ENCODE peak calls at places on chromosomes 7 and 10, in ten cellular contexts. B is neural progenitor cell, I is fibroblast of lung, G is hepatocyte, S is A673, Y is astrocyte, U is PC-3, N is HepG2, E is GM23248, T is mammary epithelial cell. A is an unnamed sample.

GRCh38 chr7:12529971-12530710 is 40.4 kb upstream of the SCIN start:
- DNase-seq in B (no peak), I (no peak), G (no peak), S (no peak), Y (no peak), U (no peak), N (no peak), E (no peak), T (no peak), A (no peak)

GRCh38 chr7:43872401-43873165 is 3.3 kb upstream of the MRPS24 start:
- DNase-seq in B (no peak), I (peak), G (peak), S (no peak), Y (peak), U (peak), N (no peak), E (peak), T (peak), A (peak)

GRCh38 chr7:114760477-114760876 is 161.4 kb upstream of the MDFIC start:
- DNase-seq in B (no peak), I (no peak), G (no peak), S (no peak), Y (no peak), U (peak), N (no peak), E (peak), T (no peak), A (no peak)

GRCh38 chr10:26855186-26855585 is 5.6 kb downstream of the ABI1 start:
- DNase-seq in B (no peak), I (peak), G (no peak), S (peak), Y (peak), U (peak), N (no peak), E (peak), T (peak), A (no peak)

GRCh38 chr10:30415613-30416012 is 18.4 kb upstream of the MAP3K8 start:
- DNase-seq in B (no peak), I (no peak), G (no peak), S (no peak), Y (no peak), U (no peak), N (no peak), E (no peak), T (no peak), A (no peak)

GRCh38 chr7:54813398-54813797 is 54.4 kb upstream of the SEC61G start:
- DNase-seq in B (no peak), I (peak), G (no peak), S (no peak), Y (peak), U (no peak), N (no peak), E (no peak), T (peak), A (no peak)

GRCh38 chr7:150515752-150516151 is 1.1 kb downstream of the GIMAP7 start:
- DNase-seq in B (no peak), I (no peak), G (no peak), S (no peak), Y (no peak), U (no peak), N (no peak), E (no peak), T (no peak), A (no peak)

GRCh38 chr7:104264281-104264680 is 56.5 kb upstream of the ORC5 start:
- DNase-seq in B (no peak), I (peak), G (no peak), S (no peak), Y (peak), U (peak), N (no peak), E (peak), T (peak), A (no peak)

GRCh38 chr10:7913122-7913872 is 95.0 kb downstream of the TAF3 start:
- DNase-seq in B (no peak), I (no peak), G (no peak), S (no peak), Y (no peak), U (no peak), N (no peak), E (no peak), T (no peak), A (no peak)

GRCh38 chr7:28068811-28069216 is 111.8 kb downstream of the JAZF1 start:
- DNase-seq in B (no peak), I (no peak), G (no peak), S (no peak), Y (no peak), U (peak), N (no peak), E (peak), T (peak), A (no peak)

GRCh38 chr7:1431644-1432380 is 27.5 kb downstream of the MICALL2 start:
- DNase-seq in B (no peak), I (no peak), G (no peak), S (no peak), Y (no peak), U (peak), N (no peak), E (no peak), T (no peak), A (no peak)

GRCh38 chr7:80218723-80219122 is 84.1 kb downstream of the GNAI1 start:
- DNase-seq in B (no peak), I (peak), G (peak), S (no peak), Y (peak), U (peak), N (peak), E (peak), T (peak), A (peak)

GRCh38 chr7:14754631-14755030 is 147.9 kb downstream of the DGKB start:
- DNase-seq in B (no peak), I (peak), G (peak), S (peak), Y (peak), U (peak), N (no peak), E (peak), T (peak), A (no peak)

GRCh38 chr7:135976312-135977019 is 693 bp downstream of the MTPN start:
- DNase-seq in B (no peak), I (no peak), G (peak), S (no peak), Y (no peak), U (peak), N (peak), E (peak), T (peak), A (no peak)

GRCh38 chr7:32762321-32762669 is 129.3 kb downstream of the KBTBD2 start:
- DNase-seq in B (no peak), I (no peak), G (no peak), S (no peak), Y (no peak), U (no peak), N (no peak), E (peak), T (no peak), A (no peak)
- TF ChIP-seq EZH2 in B (no peak), I (no peak), G (no peak), S (no peak), Y (no peak), U (no peak), N (no peak), E (no peak), T (no peak), A (no peak)

DNA sequence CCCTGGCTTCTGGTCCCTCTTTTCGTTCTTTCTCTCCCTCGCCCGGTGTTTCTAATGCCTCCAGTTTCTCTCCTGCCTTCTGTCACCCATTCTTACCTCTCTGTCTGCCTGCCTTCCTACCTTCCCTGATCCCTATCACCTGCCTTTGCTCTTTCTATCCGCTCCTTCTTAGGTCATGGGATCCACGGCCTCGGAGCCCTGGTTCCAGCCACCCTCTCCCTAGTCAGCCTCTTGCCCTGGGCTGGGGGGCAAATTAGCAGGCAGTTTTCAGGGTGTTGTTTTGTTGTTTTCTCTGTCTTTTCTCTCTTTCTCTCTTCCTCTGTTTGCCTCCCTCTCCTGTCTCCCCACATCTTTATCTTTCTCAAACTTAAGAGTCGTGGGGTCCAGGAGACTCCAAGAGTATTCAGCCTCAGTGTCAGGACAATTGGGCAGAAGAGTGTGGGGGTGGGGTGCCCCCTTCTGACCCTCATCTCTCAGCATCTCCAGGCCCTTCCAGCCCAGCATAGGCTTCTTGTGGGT is 1.1 kb downstream of the PAX2 start:
- DNase-seq in B (no peak), I (no peak), G (no peak), S (no peak), Y (no peak), U (no peak), N (no peak), E (no peak), T (no peak), A (no peak)
- TF ChIP-seq EZH2 in B (peak), I (peak), G (peak), S (no peak), Y (peak), U (no peak), N (peak), E (no peak), T (peak), A (peak)

DNA sequence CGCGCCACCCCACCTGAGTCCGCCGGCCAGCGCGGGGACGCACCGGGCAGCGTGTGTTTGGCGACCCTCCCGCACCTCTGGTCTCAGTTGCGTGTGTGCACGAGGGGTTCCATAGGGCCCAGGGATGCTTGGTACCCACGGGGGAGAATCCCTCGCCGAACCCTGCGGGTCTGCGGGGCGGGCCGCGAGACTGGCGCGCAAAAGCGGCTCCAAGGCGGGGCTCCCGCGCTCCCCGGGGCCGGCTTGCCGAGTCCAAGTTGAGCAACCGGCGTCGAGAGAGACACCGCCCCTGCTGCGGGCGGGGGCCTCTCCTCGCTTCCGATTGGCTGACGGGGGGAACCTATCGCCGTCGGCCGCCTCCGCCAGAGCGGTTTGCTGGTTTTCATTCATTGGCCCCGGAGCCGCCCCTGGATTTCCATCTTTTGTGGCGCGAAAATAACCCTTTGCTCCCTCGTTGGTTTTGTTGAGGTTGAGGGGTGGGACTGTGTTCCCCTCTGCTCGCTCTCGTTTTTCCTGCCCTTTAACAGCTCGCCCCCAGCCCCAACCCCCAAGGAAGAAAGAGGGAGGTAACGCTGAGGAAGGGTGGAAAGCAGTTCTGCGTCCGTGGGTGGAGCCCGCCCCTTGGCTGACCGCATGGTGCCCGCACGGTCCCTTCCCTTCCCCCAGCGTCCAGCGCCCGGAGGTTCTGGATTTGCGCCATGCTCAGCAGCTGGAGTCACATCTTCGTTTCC is 4.0 kb upstream of the IGF2BP3 start:
- DNase-seq in B (peak), I (peak), G (peak), S (peak), Y (peak), U (peak), N (peak), E (peak), T (peak), A (peak)
- TF ChIP-seq EZH2 in B (no peak), I (peak), G (no peak), S (no peak), Y (no peak), U (no peak), N (no peak), E (no peak), T (no peak), A (no peak)

DNA sequence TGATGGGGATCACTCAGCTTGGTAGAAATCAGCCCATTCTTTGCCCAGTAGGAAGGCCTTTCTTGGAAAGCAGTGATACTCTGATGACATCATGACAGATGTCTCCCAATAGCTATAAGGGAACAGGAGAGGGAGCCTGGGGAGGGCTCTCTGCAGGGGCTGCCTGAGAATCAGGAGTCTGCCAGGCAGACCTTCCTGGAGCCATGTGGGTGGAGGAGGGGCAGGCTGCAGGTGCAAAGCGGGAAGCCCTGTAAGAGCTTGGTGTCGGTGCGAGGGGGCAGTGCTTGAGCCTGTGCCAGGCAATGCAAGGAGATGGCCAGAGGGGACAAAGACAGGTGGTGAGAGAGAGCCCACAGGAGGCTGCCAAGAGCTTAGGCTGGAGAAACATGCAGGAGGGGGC is 5.0 kb upstream of the TNS3 start:
- DNase-seq in B (no peak), I (no peak), G (peak), S (no peak), Y (no peak), U (no peak), N (no peak), E (no peak), T (no peak), A (no peak)
- TF ChIP-seq EZH2 in B (no peak), I (no peak), G (no peak), S (no peak), Y (no peak), U (no peak), N (no peak), E (no peak), T (no peak), A (no peak)

DNA sequence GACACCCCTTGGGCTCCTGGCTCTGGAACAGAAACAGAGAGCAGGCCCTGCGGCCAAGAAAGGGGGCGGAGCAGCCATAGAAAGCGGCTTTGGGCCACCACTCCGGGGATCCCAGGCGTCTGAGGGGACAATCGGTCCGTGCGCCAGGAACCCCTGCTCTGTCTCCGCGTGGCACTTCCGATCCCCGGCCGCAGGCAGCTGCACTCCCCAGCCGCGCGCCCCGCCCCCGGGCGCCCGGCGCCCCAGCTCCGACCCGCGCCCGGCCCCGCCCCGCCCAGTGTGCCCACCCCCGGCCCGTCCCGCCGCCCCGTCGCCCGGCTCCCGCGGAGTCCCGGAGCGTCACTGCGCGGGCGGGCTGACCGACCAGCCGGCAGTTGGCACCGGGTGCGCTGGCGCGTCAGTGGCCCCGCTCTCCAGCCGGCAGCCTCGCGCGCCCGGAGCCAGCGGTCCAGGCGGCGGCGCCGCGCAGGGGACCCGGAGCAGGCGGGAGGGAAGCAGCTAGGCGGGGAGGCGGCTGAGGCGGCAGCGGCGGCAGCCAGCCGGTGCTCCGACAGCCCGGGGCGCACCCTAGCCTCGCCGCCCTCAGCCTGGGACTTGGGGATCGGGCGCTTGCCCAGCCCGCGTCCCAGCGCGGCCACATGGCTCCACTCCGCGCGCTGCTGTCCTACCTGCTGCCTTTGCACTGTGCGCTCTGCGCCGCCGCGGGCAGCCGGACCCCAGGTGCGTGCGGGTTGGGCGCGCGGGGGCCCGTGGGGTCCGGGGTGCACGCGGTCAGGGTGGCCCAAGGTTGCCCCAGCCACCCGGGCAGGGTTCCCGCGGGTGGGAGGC is at the start of gene ADAMTS14:
- DNase-seq in B (peak), I (peak), G (peak), S (peak), Y (peak), U (peak), N (no peak), E (peak), T (no peak), A (no peak)
- TF ChIP-seq EZH2 in B (peak), I (no peak), G (no peak), S (no peak), Y (no peak), U (no peak), N (no peak), E (no peak), T (no peak), A (no peak)

DNA sequence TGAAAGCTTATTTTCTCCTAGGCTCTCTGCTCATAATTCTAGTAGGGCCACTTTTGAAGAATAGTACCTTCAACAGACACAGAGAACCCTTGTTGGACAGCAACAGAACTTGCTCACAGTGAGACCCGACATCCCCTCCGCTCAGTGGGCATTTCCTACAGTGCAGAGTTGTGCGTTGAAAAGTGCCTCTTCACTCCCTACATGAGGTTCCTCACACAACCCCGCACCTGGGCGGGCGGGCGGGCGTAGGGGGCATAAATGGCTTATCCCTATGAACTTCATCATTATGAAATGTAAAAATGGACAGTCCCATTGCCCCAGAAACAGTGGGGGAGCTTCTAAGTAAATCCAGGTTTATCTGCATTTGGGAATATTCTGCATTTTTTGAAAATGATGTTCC is 174.9 kb downstream of the MGMT start:
- DNase-seq in B (no peak), I (no peak), G (no peak), S (no peak), Y (no peak), U (no peak), N (no peak), E (no peak), T (no peak), A (no peak)
- TF ChIP-seq EZH2 in B (no peak), I (no peak), G (no peak), S (no peak), Y (no peak), U (no peak), N (no peak), E (no peak), T (no peak), A (no peak)

A was measured in keratinocyte.